ENCODE peak calls at places on chromosomes 16 and 17, in four cellular contexts. One of them, this sample, is unnamed.

GRCh38 chr16:765971-766819 is 5.7 kb downstream of the MSLN start:
- DNase-seq in neural crest cell: no peak
- DNase-seq in GM13977: no peak
- DNase-seq in suprapubic skin: no peak
- DNase-seq in this sample: no peak

GRCh38 chr16:46991729-46992704 is 18.5 kb upstream of the DNAJA2 start:
- DNase-seq in GM13977: no peak
- DNase-seq in suprapubic skin: no peak
- DNase-seq in neural crest cell: no peak
- DNase-seq in this sample: no peak

GRCh38 chr17:77602883-77603640 is 355.4 kb upstream of the TNRC6C start:
- DNase-seq in GM13977: no peak
- DNase-seq in suprapubic skin: peak
- DNase-seq in neural crest cell: no peak
- DNase-seq in this sample: no peak

GRCh38 chr17:45319239-45319703 is 2.5 kb upstream of the MAP3K14 start:
- DNase-seq in neural crest cell: no peak
- DNase-seq in suprapubic skin: no peak
- DNase-seq in GM13977: no peak
- DNase-seq in this sample: peak

GRCh38 chr16:73064227-73064995 is 16.5 kb upstream of the ZFHX3 start:
- DNase-seq in neural crest cell: no peak
- DNase-seq in suprapubic skin: no peak
- DNase-seq in GM13977: no peak
- DNase-seq in this sample: no peak

GRCh38 chr17:1013729-1014090 is 16.8 kb downstream of the TIMM22 start:
- DNase-seq in neural crest cell: no peak
- DNase-seq in suprapubic skin: no peak
- DNase-seq in GM13977: no peak
- DNase-seq in this sample: no peak

GRCh38 chr16:78177927-78178326 is 78.5 kb downstream of the WWOX start:
- DNase-seq in GM13977: no peak
- DNase-seq in suprapubic skin: no peak
- DNase-seq in neural crest cell: no peak
- DNase-seq in this sample: no peak

GRCh38 chr16:734981-735881 is 5.6 kb downstream of the CIAO3 start:
- DNase-seq in GM13977: no peak
- DNase-seq in neural crest cell: no peak
- DNase-seq in suprapubic skin: no peak
- DNase-seq in this sample: no peak

GRCh38 chr16:85503642-85504224 is 109.4 kb upstream of the GSE1 start:
- DNase-seq in suprapubic skin: no peak
- DNase-seq in GM13977: no peak
- DNase-seq in neural crest cell: no peak
- DNase-seq in this sample: no peak

GRCh38 chr17:39221572-39221971 is 4.2 kb downstream of the STAC2 start:
- DNase-seq in GM13977: no peak
- DNase-seq in neural crest cell: no peak
- DNase-seq in suprapubic skin: no peak
- DNase-seq in this sample: no peak

GRCh38 chr16:66801320-66802105 is at the start of gene TERB1:
- DNase-seq in GM13977: no peak
- DNase-seq in neural crest cell: no peak
- DNase-seq in suprapubic skin: no peak
- DNase-seq in this sample: no peak

GRCh38 chr17:1714980-1715802 is 5.0 kb upstream of the TLCD2 start:
- DNase-seq in GM13977: no peak
- DNase-seq in neural crest cell: peak
- DNase-seq in suprapubic skin: peak
- DNase-seq in this sample: peak

GRCh38 chr17:79844869-79845600 is 5.8 kb upstream of the CBX4 start:
- DNase-seq in neural crest cell: peak
- DNase-seq in suprapubic skin: no peak
- DNase-seq in GM13977: peak
- DNase-seq in this sample: peak

GRCh38 chr17:32894245-32894644 is 17.3 kb upstream of the MYO1D start:
- DNase-seq in neural crest cell: no peak
- DNase-seq in suprapubic skin: no peak
- DNase-seq in GM13977: no peak
- DNase-seq in this sample: no peak

GRCh38 chr16:48426244-48427135 is 41.3 kb upstream of the SIAH1 start:
- DNase-seq in suprapubic skin: no peak
- DNase-seq in GM13977: no peak
- DNase-seq in neural crest cell: no peak
- DNase-seq in this sample: no peak

GRCh38 chr16:56336071-56336688 is 89.2 kb downstream of the AMFR start:
- DNase-seq in suprapubic skin: no peak
- DNase-seq in GM13977: no peak
- DNase-seq in neural crest cell: no peak
- DNase-seq in this sample: no peak

GRCh38 chr17:78794399-78794798 is 12.3 kb upstream of the CYTH1 start:
- DNase-seq in suprapubic skin: no peak
- DNase-seq in neural crest cell: no peak
- DNase-seq in GM13977: no peak
- DNase-seq in this sample: no peak

GRCh38 chr17:13346592-13346991 is 255.1 kb downstream of the HS3ST3A1 start:
- DNase-seq in GM13977: no peak
- DNase-seq in neural crest cell: no peak
- DNase-seq in suprapubic skin: no peak
- DNase-seq in this sample: no peak

GRCh38 chr17:50452627-50453300 is 15.9 kb downstream of the CHAD start:
- DNase-seq in neural crest cell: no peak
- DNase-seq in suprapubic skin: no peak
- DNase-seq in GM13977: no peak
- DNase-seq in this sample: no peak

GRCh38 chr16:73405851-73406250 is 357.9 kb upstream of the ZFHX3 start:
- DNase-seq in suprapubic skin: no peak
- DNase-seq in neural crest cell: no peak
- DNase-seq in GM13977: no peak
- DNase-seq in this sample: no peak

GRCh38 chr17:50882851-50883250 is 16.7 kb upstream of the TOB1 start:
- DNase-seq in neural crest cell: no peak
- DNase-seq in suprapubic skin: no peak
- DNase-seq in GM13977: no peak
- DNase-seq in this sample: no peak

GRCh38 chr17:41800601-41801373 is 11.0 kb downstream of the P3H4 start:
- DNase-seq in neural crest cell: no peak
- DNase-seq in suprapubic skin: no peak
- DNase-seq in GM13977: no peak
- DNase-seq in this sample: no peak

GRCh38 chr17:74521701-74522201 is 9.5 kb downstream of the CD300LB start:
- DNase-seq in neural crest cell: no peak
- DNase-seq in suprapubic skin: peak
- DNase-seq in GM13977: peak
- DNase-seq in this sample: peak

GRCh38 chr16:19086322-19087199 is 19.1 kb downstream of the COQ7 start:
- DNase-seq in neural crest cell: peak
- DNase-seq in suprapubic skin: peak
- DNase-seq in GM13977: peak
- DNase-seq in this sample: peak

GRCh38 chr16:67235816-67236547 is 9.1 kb downstream of the TMEM208 start:
- DNase-seq in neural crest cell: no peak
- DNase-seq in suprapubic skin: no peak
- DNase-seq in GM13977: no peak
- DNase-seq in this sample: no peak

GRCh38 chr17:38338535-38338934 is 5.2 kb downstream of the GPR179 start:
- DNase-seq in neural crest cell: no peak
- DNase-seq in suprapubic skin: no peak
- DNase-seq in GM13977: no peak
- DNase-seq in this sample: no peak

GRCh38 chr17:76506408-76507328 is 5.4 kb upstream of the RHBDF2 start:
- DNase-seq in GM13977: peak
- DNase-seq in neural crest cell: peak
- DNase-seq in suprapubic skin: peak
- DNase-seq in this sample: peak

GRCh38 chr17:50331085-50331791 is 14.7 kb upstream of the XYLT2 start:
- DNase-seq in GM13977: no peak
- DNase-seq in suprapubic skin: no peak
- DNase-seq in neural crest cell: no peak
- DNase-seq in this sample: no peak

GRCh38 chr17:2042355-2042929 is 620 bp downstream of the OVCA2 start:
- DNase-seq in suprapubic skin: no peak
- DNase-seq in GM13977: no peak
- DNase-seq in neural crest cell: no peak
- DNase-seq in this sample: no peak

GRCh38 chr17:80822021-80822699 is 169.5 kb upstream of the CHMP6 start:
- DNase-seq in GM13977: no peak
- DNase-seq in suprapubic skin: no peak
- DNase-seq in neural crest cell: no peak
- DNase-seq in this sample: no peak

GRCh38 chr17:80948961-80949450 is 42.6 kb upstream of the CHMP6 start:
- DNase-seq in suprapubic skin: no peak
- DNase-seq in GM13977: no peak
- DNase-seq in neural crest cell: no peak
- DNase-seq in this sample: no peak

GRCh38 chr17:5585814-5586558 is 1.7 kb upstream of the NLRP1 start:
- DNase-seq in neural crest cell: no peak
- DNase-seq in suprapubic skin: no peak
- DNase-seq in GM13977: no peak
- DNase-seq in this sample: peak

GRCh38 chr16:21611178-21611545 is 11.8 kb downstream of the METTL9 start:
- DNase-seq in suprapubic skin: no peak
- DNase-seq in neural crest cell: no peak
- DNase-seq in GM13977: no peak
- DNase-seq in this sample: no peak

GRCh38 chr17:82105882-82106696 is 8.1 kb upstream of the FASN start:
- DNase-seq in suprapubic skin: peak
- DNase-seq in GM13977: peak
- DNase-seq in neural crest cell: peak
- DNase-seq in this sample: peak

DNA sequence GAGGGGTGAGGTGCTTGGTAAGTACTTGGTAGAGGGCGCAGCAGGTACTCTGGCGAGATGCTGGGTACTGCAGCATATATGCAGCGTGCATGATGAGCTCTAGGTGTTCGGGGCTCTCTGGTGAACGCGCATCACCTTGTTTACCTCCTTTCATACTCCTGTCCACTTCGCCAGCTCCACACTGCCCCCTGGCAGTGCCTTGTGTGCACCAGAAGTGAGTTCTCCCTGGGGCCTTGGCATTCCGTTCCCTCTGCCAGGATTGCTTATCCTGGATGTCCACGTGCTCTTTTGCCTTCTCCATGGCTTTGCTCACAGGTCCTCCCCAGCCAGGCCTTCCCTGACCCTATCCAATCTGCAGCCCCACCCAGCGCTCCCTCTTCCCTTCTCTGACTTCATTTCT is 154.2 kb downstream of the MRM1 start:
- DNase-seq in suprapubic skin: no peak
- DNase-seq in neural crest cell: peak
- DNase-seq in GM13977: peak
- DNase-seq in this sample: peak
- TF ChIP-seq CTCF in suprapubic skin: no peak
- TF ChIP-seq CTCF in neural crest cell: peak
- TF ChIP-seq CTCF in GM13977: peak
- TF ChIP-seq CTCF in this sample: peak

DNA sequence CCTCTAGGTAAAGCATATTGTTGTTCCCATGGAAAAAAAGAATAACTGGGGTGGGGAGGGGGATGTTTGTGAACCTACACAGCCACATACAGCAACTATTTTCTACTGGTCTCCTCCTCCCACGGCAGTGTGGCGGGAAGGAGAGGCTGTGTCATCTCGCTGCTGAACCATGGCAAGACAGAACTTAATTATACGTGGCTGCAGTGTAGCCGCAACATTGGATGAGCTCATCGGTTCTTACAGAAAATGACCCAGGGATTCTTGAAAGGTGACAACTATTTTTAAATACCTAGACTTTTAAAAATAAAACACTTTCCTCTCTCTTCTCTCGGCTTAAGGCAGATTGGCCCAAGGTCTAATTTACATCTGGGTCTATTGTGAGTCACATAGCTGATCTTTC is 19.8 kb upstream of the TEKT3 start:
- DNase-seq in suprapubic skin: no peak
- DNase-seq in neural crest cell: no peak
- DNase-seq in GM13977: no peak
- DNase-seq in this sample: no peak
- TF ChIP-seq CTCF in suprapubic skin: no peak
- TF ChIP-seq CTCF in neural crest cell: no peak
- TF ChIP-seq CTCF in GM13977: no peak
- TF ChIP-seq CTCF in this sample: no peak

DNA sequence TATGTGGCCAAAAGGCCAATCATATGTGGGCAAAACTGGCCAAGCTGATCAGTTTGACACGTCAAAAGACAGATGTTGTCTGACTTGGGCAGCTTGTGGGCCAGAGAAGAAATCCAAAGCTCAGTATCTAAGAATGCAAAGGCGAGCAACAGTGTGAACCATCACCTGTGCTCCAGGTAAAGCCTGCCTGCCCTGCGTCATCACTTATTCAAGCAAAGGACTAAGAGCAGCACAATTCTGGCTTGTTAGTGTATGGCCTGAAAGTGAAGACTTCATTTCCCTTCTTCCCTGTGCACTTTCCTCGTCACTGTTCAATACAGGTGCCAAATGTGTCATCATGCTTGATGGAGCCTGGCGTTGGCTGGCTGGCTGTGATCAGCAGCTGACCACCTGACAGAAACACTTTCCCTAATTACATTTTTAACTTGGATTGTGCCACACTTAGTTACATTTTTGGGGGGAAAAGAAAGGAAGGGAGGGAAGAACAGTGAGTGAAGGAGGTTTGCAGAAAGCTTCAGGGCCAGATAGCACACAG is 4.7 kb downstream of the FAM20A start:
- DNase-seq in neural crest cell: no peak
- DNase-seq in GM13977: no peak
- DNase-seq in suprapubic skin: no peak
- DNase-seq in this sample: no peak
- TF ChIP-seq CTCF in neural crest cell: no peak
- TF ChIP-seq CTCF in GM13977: no peak
- TF ChIP-seq CTCF in suprapubic skin: no peak
- TF ChIP-seq CTCF in this sample: no peak

GRCh38 chr17:46842835-46843234 is 8.5 kb upstream of the WNT9B start:
- DNase-seq in neural crest cell: no peak
- DNase-seq in suprapubic skin: no peak
- DNase-seq in GM13977: no peak
- DNase-seq in this sample: peak
- TF ChIP-seq CTCF in neural crest cell: peak
- TF ChIP-seq CTCF in suprapubic skin: no peak
- TF ChIP-seq CTCF in GM13977: peak
- TF ChIP-seq CTCF in this sample: peak

DNA sequence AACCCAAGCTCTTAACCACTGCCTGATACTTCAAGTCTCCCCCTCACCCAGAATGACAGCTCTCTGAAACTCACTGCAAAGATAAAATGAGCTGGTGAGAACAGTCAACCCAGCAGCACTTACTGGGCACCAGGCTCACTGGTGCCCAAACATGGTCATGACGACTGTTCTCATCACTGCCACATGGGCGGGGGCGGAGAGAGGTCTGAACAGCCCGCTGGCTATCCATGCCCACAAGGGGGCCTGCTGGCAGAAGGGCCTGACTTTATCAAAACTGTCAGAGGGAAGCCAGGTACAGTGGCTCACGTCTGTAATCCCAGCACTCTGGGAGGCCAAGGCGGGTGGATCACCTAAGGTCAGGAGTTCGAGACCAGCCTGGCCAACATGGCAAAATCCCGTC is 4.0 kb downstream of the MYBBP1A start:
- DNase-seq in suprapubic skin: no peak
- DNase-seq in neural crest cell: no peak
- DNase-seq in GM13977: no peak
- DNase-seq in this sample: peak
- TF ChIP-seq CTCF in suprapubic skin: no peak
- TF ChIP-seq CTCF in neural crest cell: peak
- TF ChIP-seq CTCF in GM13977: no peak
- TF ChIP-seq CTCF in this sample: no peak